ENCODE peak calls at places on chromosome 6, in nine cellular contexts. U, K, Z, I, M, D, F, X and N are unnamed samples.

GRCh38 chr6:71727632-71728294 is 158.6 kb upstream of the RIMS1 start:
- DNase-seq in X (no peak), M (no peak), U (no peak), I (no peak), K (no peak), Z (peak), F (no peak), D (no peak), N (no peak)

GRCh38 chr6:166955121-166955864 is 1.1 kb downstream of the RNASET2 start:
- DNase-seq in Z (peak), K (peak), U (no peak), I (peak), X (no peak), F (no peak), D (no peak), M (no peak), N (no peak)

GRCh38 chr6:118080547-118080946 is 173.5 kb downstream of the SLC35F1 start:
- DNase-seq in U (no peak), Z (no peak), X (no peak), M (no peak), D (no peak), F (no peak), K (no peak), I (no peak), N (no peak)

GRCh38 chr6:49979584-49979983 is 10.2 kb upstream of the DEFB113 start:
- DNase-seq in X (no peak), I (no peak), K (no peak), M (no peak), U (no peak), Z (no peak), D (no peak), F (no peak), N (no peak)

GRCh38 chr6:168027521-168027920 is 30.1 kb downstream of the KIF25 start:
- DNase-seq in M (no peak), I (no peak), U (no peak), F (no peak), K (no peak), D (no peak), Z (no peak), X (no peak), N (no peak)

GRCh38 chr6:164756142-164756541 is 553.3 kb downstream of the C6orf118 start:
- DNase-seq in X (no peak), I (no peak), F (no peak), Z (no peak), K (no peak), M (no peak), U (no peak), D (no peak), N (no peak)

GRCh38 chr6:26311012-26311384 is 54.0 kb upstream of the BTN3A2 start:
- DNase-seq in X (no peak), M (no peak), F (peak), D (no peak), U (peak), I (no peak), Z (no peak), K (peak), N (no peak)

GRCh38 chr6:168113226-168113625 is 34.2 kb upstream of the FRMD1 start:
- DNase-seq in F (no peak), Z (no peak), U (no peak), M (no peak), D (no peak), K (no peak), X (no peak), I (no peak), N (no peak)

GRCh38 chr6:108896111-108896661 is 48.0 kb downstream of the ARMC2 start:
- DNase-seq in M (peak), X (peak), K (no peak), U (peak), I (no peak), Z (peak), D (no peak), F (peak), N (no peak)